ENCODE peak calls at places on chromosomes 4 and X, in seven cellular contexts. J, D, M, B, F, G and S are unnamed samples.

GRCh38 chr4:2923141-2923551 is 40.1 kb downstream of the NOP14 start:
- DNase-seq in F (no peak), B (no peak), D (no peak), J (no peak), G (no peak), M (no peak), S (no peak)

GRCh38 chrX:141341341-141341740 is 99.0 kb upstream of the SPANXC start:
- DNase-seq in D (no peak), F (peak; percentile 6), J (peak; percentile 1), G (no peak), B (no peak), M (no peak), S (no peak)

GRCh38 chr4:72975488-72975784 is 94.1 kb downstream of the COX18 start:
- DNase-seq in G (no peak), B (no peak), D (no peak), M (no peak), F (no peak), J (no peak), S (no peak)

GRCh38 chrX:137052641-137053235 is 18.9 kb upstream of the GPR101 start:
- DNase-seq in B (no peak), D (no peak), J (no peak), F (no peak), M (peak; percentile 28), G (no peak), S (no peak)

GRCh38 chrX:14897042-14897441 is 23.8 kb downstream of the MOSPD2 start:
- DNase-seq in D (no peak), B (no peak), J (no peak), F (no peak), M (no peak), G (no peak), S (no peak)

GRCh38 chr4:52957220-52957686 is 95.1 kb downstream of the RASL11B start:
- DNase-seq in G (no peak), B (no peak), J (no peak), M (peak; percentile 67), F (no peak), D (no peak), S (no peak)

GRCh38 chr4:73705056-73705432 is 35.3 kb upstream of the CXCL8 start:
- DNase-seq in J (no peak), F (no peak), D (no peak), M (no peak), G (peak; percentile 80), B (no peak), S (no peak)

GRCh38 chr4:22593933-22594332 is 78.1 kb upstream of the ADGRA3 start:
- DNase-seq in B (no peak), F (no peak), G (no peak), J (no peak), M (no peak), D (peak; percentile 66), S (no peak)

GRCh38 chrX:87572911-87573310 is 55.3 kb downstream of the KLHL4 start:
- DNase-seq in D (no peak), F (no peak), B (no peak), M (no peak), G (no peak), J (no peak), S (no peak)

GRCh38 chrX:122622800-122623199 is 561.3 kb upstream of the GRIA3 start:
- DNase-seq in M (peak; percentile 46), J (no peak), B (no peak), D (no peak), F (no peak), G (no peak), S (no peak)

GRCh38 chrX:18252644-18253359 is 32.1 kb upstream of the BEND2 start:
- DNase-seq in F (no peak), M (no peak), D (no peak), B (no peak), G (no peak), J (no peak), S (no peak)

GRCh38 chrX:11970935-11971334 is 167.3 kb upstream of the FRMPD4 start:
- DNase-seq in F (no peak), D (no peak), J (no peak), G (no peak), M (no peak), B (no peak), S (no peak)

GRCh38 chrX:40504801-40505605 is 75.8 kb upstream of the ATP6AP2 start:
- DNase-seq in J (peak; percentile 26), B (no peak), D (no peak), G (peak; percentile 76), F (peak; percentile 19), M (no peak), S (no peak)

GRCh38 chr4:26145212-26145611 is 175.6 kb upstream of the RBPJ start:
- DNase-seq in B (no peak), M (no peak), G (no peak), J (no peak), F (no peak), D (no peak), S (no peak)

GRCh38 chrX:40127052-40127451 is 29.3 kb upstream of the BCOR start:
- DNase-seq in M (no peak), D (no peak), G (no peak), B (no peak), F (no peak), J (no peak), S (no peak)

GRCh38 chrX:34875204-34875603 is 67.4 kb upstream of the FAM47B start:
- DNase-seq in D (no peak), M (peak; percentile 66), G (peak; percentile 34), B (no peak), F (no peak), J (no peak), S (no peak)

GRCh38 chr4:76830612-76831474 is 67.1 kb downstream of the SOWAHB start:
- DNase-seq in G (peak; percentile 83), B (no peak), M (peak; percentile 26), F (peak; percentile 78), D (no peak), J (peak; percentile 41), S (no peak)

GRCh38 chr4:139011220-139011950 is 4.2 kb upstream of the NOCT start:
- DNase-seq in B (no peak), D (no peak), M (no peak), F (no peak), J (no peak), G (no peak), S (no peak)

GRCh38 chrX:2955281-2955680 is 26.1 kb upstream of the ARSD start:
- DNase-seq in D (no peak), G (no peak), M (no peak), F (no peak), B (no peak), J (no peak), S (no peak)

GRCh38 chr4:8044699-8045098 is 105.0 kb upstream of the AFAP1 start:
- DNase-seq in G (no peak), J (no peak), B (no peak), D (no peak), M (peak; percentile 96), F (no peak), S (no peak)

GRCh38 chr4:179372242-179372641 is 1930.0 kb upstream of the AGA start:
- DNase-seq in J (no peak), G (no peak), B (no peak), M (no peak), F (peak; percentile 72), D (no peak), S (no peak)

GRCh38 chrX:31988975-31989374 is 917.1 kb upstream of the FTHL17 start:
- DNase-seq in J (no peak), F (no peak), M (no peak), G (no peak), B (no peak), D (no peak), S (no peak)

GRCh38 chr4:83010522-83011318 is at the start of gene LIN54:
- DNase-seq in J (peak; percentile 40), G (peak; percentile 84), D (peak; percentile 74), F (peak; percentile 69), M (peak; percentile 15), B (peak; percentile 69), S (peak; percentile 68)

GRCh38 chrX:129823115-129823514 is 20.6 kb downstream of the ZDHHC9 start:
- DNase-seq in G (peak; percentile 44), J (peak; percentile 6), D (no peak), B (peak; percentile 2), F (peak; percentile 57), M (no peak), S (no peak)

GRCh38 chrX:35626124-35626523 is 172.0 kb upstream of the MAGEB16 start:
- DNase-seq in G (no peak), M (no peak), D (no peak), J (no peak), F (no peak), B (no peak), S (no peak)